ENCODE peak calls at places on chromosome 20, in nine cellular contexts. One of them, this sample, is unnamed.

GRCh38 chr20:53712212-53712977 is 118.8 kb upstream of the ZNF217 start:
- DNase-seq in Calu3: no peak
- DNase-seq in effector CD4-positive, alpha-beta T cell: no peak
- DNase-seq in MG63: no peak
- DNase-seq in Peyer's patch: no peak
- DNase-seq in GOT3: no peak
- DNase-seq in astrocyte: no peak
- DNase-seq in NCI-H1092: no peak
- DNase-seq in sigmoid colon: no peak
- DNase-seq in this sample: no peak

GRCh38 chr20:48189177-48189576 is 403.9 kb upstream of the SULF2 start:
- DNase-seq in GOT3: no peak
- DNase-seq in MG63: no peak
- DNase-seq in effector CD4-positive, alpha-beta T cell: no peak
- DNase-seq in Calu3: peak
- DNase-seq in Peyer's patch: no peak
- DNase-seq in astrocyte: peak
- DNase-seq in NCI-H1092: no peak
- DNase-seq in sigmoid colon: no peak
- DNase-seq in this sample: no peak

GRCh38 chr20:63294536-63294900 is 1.5 kb downstream of the COL20A1 start:
- DNase-seq in Calu3: no peak
- DNase-seq in Peyer's patch: no peak
- DNase-seq in astrocyte: no peak
- DNase-seq in MG63: no peak
- DNase-seq in effector CD4-positive, alpha-beta T cell: no peak
- DNase-seq in NCI-H1092: no peak
- DNase-seq in sigmoid colon: no peak
- DNase-seq in GOT3: no peak
- DNase-seq in this sample: no peak

GRCh38 chr20:24425523-24425922 is 43.9 kb upstream of the SYNDIG1 start:
- DNase-seq in NCI-H1092: no peak
- DNase-seq in Calu3: no peak
- DNase-seq in GOT3: no peak
- DNase-seq in Peyer's patch: no peak
- DNase-seq in MG63: no peak
- DNase-seq in effector CD4-positive, alpha-beta T cell: no peak
- DNase-seq in sigmoid colon: no peak
- DNase-seq in astrocyte: no peak
- DNase-seq in this sample: no peak

GRCh38 chr20:7971536-7972285 is 31.5 kb upstream of the HAO1 start:
- DNase-seq in NCI-H1092: no peak
- DNase-seq in Peyer's patch: no peak
- DNase-seq in Calu3: no peak
- DNase-seq in MG63: peak
- DNase-seq in effector CD4-positive, alpha-beta T cell: no peak
- DNase-seq in sigmoid colon: no peak
- DNase-seq in GOT3: no peak
- DNase-seq in astrocyte: peak
- DNase-seq in this sample: no peak

GRCh38 chr20:25281541-25281991 is 33.7 kb downstream of the PYGB start:
- DNase-seq in NCI-H1092: peak
- DNase-seq in GOT3: no peak
- DNase-seq in Calu3: no peak
- DNase-seq in sigmoid colon: peak
- DNase-seq in Peyer's patch: peak
- DNase-seq in MG63: no peak
- DNase-seq in astrocyte: no peak
- DNase-seq in effector CD4-positive, alpha-beta T cell: no peak
- DNase-seq in this sample: no peak

GRCh38 chr20:49501917-49502316 is 19.4 kb upstream of the KCNB1 start:
- DNase-seq in MG63: no peak
- DNase-seq in effector CD4-positive, alpha-beta T cell: no peak
- DNase-seq in GOT3: no peak
- DNase-seq in astrocyte: peak
- DNase-seq in NCI-H1092: no peak
- DNase-seq in Calu3: no peak
- DNase-seq in sigmoid colon: peak
- DNase-seq in Peyer's patch: no peak
- DNase-seq in this sample: no peak

GRCh38 chr20:64077876-64078551 is 1.3 kb downstream of the RGS19 start:
- DNase-seq in sigmoid colon: no peak
- DNase-seq in Peyer's patch: peak
- DNase-seq in GOT3: no peak
- DNase-seq in NCI-H1092: no peak
- DNase-seq in effector CD4-positive, alpha-beta T cell: peak
- DNase-seq in Calu3: no peak
- DNase-seq in astrocyte: no peak
- DNase-seq in MG63: no peak
- DNase-seq in this sample: peak

GRCh38 chr20:52064936-52065335 is 126.6 kb downstream of the ZFP64 start:
- DNase-seq in MG63: no peak
- DNase-seq in effector CD4-positive, alpha-beta T cell: no peak
- DNase-seq in Calu3: no peak
- DNase-seq in Peyer's patch: no peak
- DNase-seq in sigmoid colon: no peak
- DNase-seq in GOT3: no peak
- DNase-seq in astrocyte: no peak
- DNase-seq in NCI-H1092: no peak
- DNase-seq in this sample: no peak

GRCh38 chr20:43994486-43995100 is 79.9 kb downstream of the TOX2 start:
- DNase-seq in astrocyte: peak
- DNase-seq in GOT3: no peak
- DNase-seq in NCI-H1092: no peak
- DNase-seq in Peyer's patch: no peak
- DNase-seq in effector CD4-positive, alpha-beta T cell: no peak
- DNase-seq in Calu3: no peak
- DNase-seq in sigmoid colon: no peak
- DNase-seq in MG63: no peak
- DNase-seq in this sample: no peak

GRCh38 chr20:23415958-23416583 is 5.2 kb downstream of the NAPB start:
- DNase-seq in MG63: no peak
- DNase-seq in effector CD4-positive, alpha-beta T cell: no peak
- DNase-seq in astrocyte: peak
- DNase-seq in sigmoid colon: no peak
- DNase-seq in NCI-H1092: no peak
- DNase-seq in GOT3: no peak
- DNase-seq in Peyer's patch: no peak
- DNase-seq in Calu3: no peak
- DNase-seq in this sample: peak

GRCh38 chr20:17617868-17618672 is 48.2 kb downstream of the DSTN start:
- DNase-seq in NCI-H1092: no peak
- DNase-seq in Calu3: no peak
- DNase-seq in sigmoid colon: peak
- DNase-seq in astrocyte: no peak
- DNase-seq in Peyer's patch: peak
- DNase-seq in effector CD4-positive, alpha-beta T cell: no peak
- DNase-seq in GOT3: no peak
- DNase-seq in MG63: no peak
- DNase-seq in this sample: no peak

GRCh38 chr20:51934301-51935002 is 132.1 kb upstream of the SALL4 start:
- DNase-seq in MG63: no peak
- DNase-seq in astrocyte: no peak
- DNase-seq in effector CD4-positive, alpha-beta T cell: no peak
- DNase-seq in GOT3: no peak
- DNase-seq in sigmoid colon: no peak
- DNase-seq in NCI-H1092: no peak
- DNase-seq in Peyer's patch: no peak
- DNase-seq in Calu3: no peak
- DNase-seq in this sample: no peak

GRCh38 chr20:47396762-47397476 is 40.4 kb upstream of the ZMYND8 start:
- DNase-seq in Calu3: no peak
- DNase-seq in MG63: peak
- DNase-seq in astrocyte: no peak
- DNase-seq in sigmoid colon: no peak
- DNase-seq in effector CD4-positive, alpha-beta T cell: no peak
- DNase-seq in Peyer's patch: no peak
- DNase-seq in NCI-H1092: no peak
- DNase-seq in GOT3: no peak
- DNase-seq in this sample: no peak

GRCh38 chr20:39897781-39898466 is 791.1 kb downstream of the MAFB start:
- DNase-seq in sigmoid colon: no peak
- DNase-seq in Calu3: no peak
- DNase-seq in effector CD4-positive, alpha-beta T cell: no peak
- DNase-seq in MG63: no peak
- DNase-seq in NCI-H1092: no peak
- DNase-seq in GOT3: no peak
- DNase-seq in astrocyte: peak
- DNase-seq in Peyer's patch: no peak
- DNase-seq in this sample: no peak

GRCh38 chr20:46227275-46227767 is 81.0 kb downstream of the CDH22 start:
- DNase-seq in Peyer's patch: no peak
- DNase-seq in MG63: no peak
- DNase-seq in astrocyte: no peak
- DNase-seq in NCI-H1092: no peak
- DNase-seq in Calu3: no peak
- DNase-seq in effector CD4-positive, alpha-beta T cell: no peak
- DNase-seq in GOT3: no peak
- DNase-seq in sigmoid colon: no peak
- DNase-seq in this sample: no peak

GRCh38 chr20:57258055-57258454 is 8.4 kb downstream of the BMP7 start:
- DNase-seq in effector CD4-positive, alpha-beta T cell: no peak
- DNase-seq in Calu3: no peak
- DNase-seq in sigmoid colon: no peak
- DNase-seq in astrocyte: no peak
- DNase-seq in NCI-H1092: no peak
- DNase-seq in MG63: no peak
- DNase-seq in Peyer's patch: no peak
- DNase-seq in GOT3: no peak
- DNase-seq in this sample: no peak

GRCh38 chr20:44961868-44962267 is 1.7 kb upstream of the TOMM34 start:
- DNase-seq in astrocyte: peak
- DNase-seq in Calu3: no peak
- DNase-seq in effector CD4-positive, alpha-beta T cell: no peak
- DNase-seq in GOT3: no peak
- DNase-seq in Peyer's patch: no peak
- DNase-seq in NCI-H1092: no peak
- DNase-seq in sigmoid colon: no peak
- DNase-seq in MG63: peak
- DNase-seq in this sample: no peak

GRCh38 chr20:13788167-13788834 is 3.5 kb downstream of the NDUFAF5 start:
- DNase-seq in effector CD4-positive, alpha-beta T cell: peak
- DNase-seq in MG63: peak
- DNase-seq in astrocyte: peak
- DNase-seq in NCI-H1092: peak
- DNase-seq in Peyer's patch: peak
- DNase-seq in Calu3: peak
- DNase-seq in GOT3: no peak
- DNase-seq in sigmoid colon: no peak
- DNase-seq in this sample: no peak

GRCh38 chr20:1810926-1811620 is 84.1 kb upstream of the SIRPA start:
- DNase-seq in Calu3: no peak
- DNase-seq in sigmoid colon: no peak
- DNase-seq in MG63: peak
- DNase-seq in effector CD4-positive, alpha-beta T cell: no peak
- DNase-seq in GOT3: no peak
- DNase-seq in Peyer's patch: peak
- DNase-seq in NCI-H1092: no peak
- DNase-seq in astrocyte: peak
- DNase-seq in this sample: no peak

GRCh38 chr20:31576751-31577150 is 28.3 kb upstream of the ID1 start:
- DNase-seq in NCI-H1092: no peak
- DNase-seq in astrocyte: no peak
- DNase-seq in Peyer's patch: no peak
- DNase-seq in Calu3: no peak
- DNase-seq in GOT3: no peak
- DNase-seq in sigmoid colon: no peak
- DNase-seq in MG63: no peak
- DNase-seq in effector CD4-positive, alpha-beta T cell: no peak
- DNase-seq in this sample: no peak

GRCh38 chr20:63441136-63441776 is 31.2 kb downstream of the KCNQ2 start:
- DNase-seq in NCI-H1092: no peak
- DNase-seq in Peyer's patch: no peak
- DNase-seq in GOT3: no peak
- DNase-seq in Calu3: no peak
- DNase-seq in sigmoid colon: no peak
- DNase-seq in astrocyte: no peak
- DNase-seq in effector CD4-positive, alpha-beta T cell: no peak
- DNase-seq in MG63: no peak
- DNase-seq in this sample: no peak

GRCh38 chr20:8518878-8519277 is 386.8 kb downstream of the PLCB1 start:
- DNase-seq in NCI-H1092: no peak
- DNase-seq in GOT3: no peak
- DNase-seq in MG63: no peak
- DNase-seq in astrocyte: no peak
- DNase-seq in Calu3: no peak
- DNase-seq in sigmoid colon: no peak
- DNase-seq in Peyer's patch: no peak
- DNase-seq in effector CD4-positive, alpha-beta T cell: no peak
- DNase-seq in this sample: no peak

GRCh38 chr20:9506964-9507369 is 7.4 kb upstream of the LAMP5 start:
- DNase-seq in effector CD4-positive, alpha-beta T cell: no peak
- DNase-seq in astrocyte: no peak
- DNase-seq in NCI-H1092: no peak
- DNase-seq in sigmoid colon: no peak
- DNase-seq in MG63: no peak
- DNase-seq in Peyer's patch: no peak
- DNase-seq in Calu3: no peak
- DNase-seq in GOT3: no peak
- DNase-seq in this sample: no peak

GRCh38 chr20:60304931-60305330 is 346.7 kb downstream of the CDH26 start:
- DNase-seq in effector CD4-positive, alpha-beta T cell: no peak
- DNase-seq in NCI-H1092: no peak
- DNase-seq in MG63: no peak
- DNase-seq in sigmoid colon: no peak
- DNase-seq in Calu3: no peak
- DNase-seq in Peyer's patch: no peak
- DNase-seq in GOT3: no peak
- DNase-seq in astrocyte: no peak
- DNase-seq in this sample: no peak

GRCh38 chr20:45834797-45835161 is 1.2 kb downstream of the SNX21 start:
- DNase-seq in MG63: no peak
- DNase-seq in GOT3: no peak
- DNase-seq in NCI-H1092: no peak
- DNase-seq in Peyer's patch: no peak
- DNase-seq in sigmoid colon: peak
- DNase-seq in astrocyte: no peak
- DNase-seq in effector CD4-positive, alpha-beta T cell: no peak
- DNase-seq in Calu3: no peak
- DNase-seq in this sample: no peak